ENCODE peak calls at places on chromosome 18, in seven cellular contexts. L is endothelial cell of umbilical vein, B is fibroblast of lung, K is SK-N-SH, N is HCT116, O is neural progenitor cell, I is PC-3. J is an unnamed sample.

GRCh38 chr18:75167759-75168211 is 41.2 kb downstream of the PTGR3 start:
- DNase-seq in L (no peak), B (peak; percentile 26), N (no peak), O (no peak), K (no peak), I (no peak), J (no peak)

GRCh38 chr18:76414936-76415621 is 80.0 kb downstream of the ZNF516 start:
- DNase-seq in L (no peak), K (no peak), N (no peak), O (no peak), I (no peak), B (no peak), J (no peak)

GRCh38 chr18:55078289-55078916 is 119.1 kb upstream of the CCDC68 start:
- DNase-seq in I (peak; percentile 41), O (no peak), N (no peak), B (peak; percentile 56), L (peak; percentile 26), K (no peak), J (no peak)

GRCh38 chr18:63216911-63217311 is 102.7 kb downstream of the BCL2 start:
- DNase-seq in K (no peak), I (peak; percentile 10), N (no peak), O (no peak), L (no peak), B (no peak), J (no peak)

GRCh38 chr18:63848159-63848558 is 39.3 kb upstream of the SERPINB2 start:
- DNase-seq in K (peak; percentile 22), I (peak; percentile 84), B (peak; percentile 58), L (peak; percentile 62), O (peak; percentile 66), N (peak; percentile 66), J (peak; percentile 43)

GRCh38 chr18:29501952-29502351 is 1325.0 kb upstream of the CDH2 start:
- DNase-seq in B (peak; percentile 72), O (no peak), K (no peak), I (peak; percentile 82), N (no peak), L (no peak), J (no peak)

GRCh38 chr18:57748770-57749603 is 54.1 kb downstream of the ATP8B1 start:
- DNase-seq in N (no peak), O (no peak), I (peak; percentile 76), B (peak; percentile 69), L (peak; percentile 47), K (no peak), J (no peak)

GRCh38 chr18:48753741-48754140 is 197.0 kb downstream of the SMAD7 start:
- DNase-seq in I (no peak), K (no peak), B (peak; percentile 41), N (no peak), O (no peak), L (no peak), J (no peak)

GRCh38 chr18:44079602-44080001 is 601.1 kb upstream of the SETBP1 start:
- DNase-seq in N (no peak), O (no peak), B (peak; percentile 96), L (peak; percentile 57), I (peak; percentile 57), K (no peak), J (no peak)

GRCh38 chr18:56684277-56684676 is 33.1 kb downstream of the WDR7 start:
- DNase-seq in I (no peak), N (no peak), K (no peak), L (no peak), O (no peak), B (no peak), J (no peak)

GRCh38 chr18:46213295-46213694 is 109.1 kb downstream of the HAUS1 start:
- DNase-seq in K (peak; percentile 17), O (no peak), L (peak; percentile 32), I (peak; percentile 6), N (peak; percentile 21), B (no peak), J (no peak)

GRCh38 chr18:73952296-73952946 is 195.2 kb downstream of the FBXO15 start:
- DNase-seq in K (no peak), I (peak; percentile 7), O (no peak), N (no peak), B (no peak), L (no peak), J (no peak)

GRCh38 chr18:69686861-69687260 is 260.8 kb downstream of the CD226 start:
- DNase-seq in I (no peak), N (no peak), O (no peak), L (no peak), K (no peak), B (no peak), J (no peak)

GRCh38 chr18:62717059-62717849 is 1.9 kb downstream of the PHLPP1 start:
- DNase-seq in O (no peak), N (peak; percentile 34), L (peak; percentile 58), B (peak; percentile 73), I (peak; percentile 85), K (peak; percentile 12), J (no peak)

GRCh38 chr18:37294951-37295350 is 270.6 kb downstream of the CELF4 start:
- DNase-seq in N (no peak), K (no peak), L (peak; percentile 5), O (peak; percentile 85), I (peak; percentile 2), B (no peak), J (peak; percentile 51)

GRCh38 chr18:46456691-46457090 is 200.3 kb downstream of the LOXHD1 start:
- DNase-seq in I (no peak), B (no peak), N (no peak), L (no peak), K (no peak), O (no peak), J (no peak)

GRCh38 chr18:3771121-3771971 is 321.4 kb downstream of the TGIF1 start:
- DNase-seq in I (peak; percentile 80), K (peak; percentile 86), B (peak; percentile 89), L (peak; percentile 93), N (peak; percentile 41), O (peak; percentile 87), J (peak; percentile 83)
- H3K27ac ChIP-seq in I (no peak overlapping the region), K (no peak overlapping the region), B (peak overlapping the region; percentile 79), L (peak overlapping the region; percentile 37), N (no peak overlapping the region), O (no peak overlapping the region), J (peak overlapping the region; percentile 66)

DNA sequence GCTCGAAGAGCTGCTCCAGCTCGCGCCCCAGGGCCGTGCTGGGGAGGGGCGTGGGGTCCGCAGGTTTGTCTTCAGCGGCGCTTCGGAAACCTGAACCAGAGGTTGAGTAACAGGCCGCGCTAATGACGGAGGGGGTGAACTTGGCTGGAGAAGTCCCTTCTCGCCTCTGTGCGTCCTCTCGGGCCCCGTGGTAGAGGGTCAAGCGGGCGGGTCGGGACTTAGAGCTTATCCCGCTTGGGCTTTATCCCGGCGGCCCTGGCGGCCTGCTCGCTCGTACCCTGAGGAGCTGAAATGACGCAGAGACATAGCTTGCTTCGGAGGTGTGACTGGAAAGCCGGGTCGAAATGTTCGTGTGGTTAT is 479 bp downstream of the RNMT start:
- DNase-seq in N (no peak), B (peak; percentile 61), O (peak; percentile 79), K (no peak), I (peak; percentile 40), L (no peak), J (no peak)
- H3K4me2 ChIP-seq in N (peak overlapping the region; percentile 89), B (peak overlapping the region; percentile 82), O (peak overlapping the region; percentile 95), K (peak overlapping the region; percentile 92), I (peak overlapping the region; percentile 93), L (peak overlapping the region; percentile 99), J (peak overlapping the region; percentile 86)

DNA sequence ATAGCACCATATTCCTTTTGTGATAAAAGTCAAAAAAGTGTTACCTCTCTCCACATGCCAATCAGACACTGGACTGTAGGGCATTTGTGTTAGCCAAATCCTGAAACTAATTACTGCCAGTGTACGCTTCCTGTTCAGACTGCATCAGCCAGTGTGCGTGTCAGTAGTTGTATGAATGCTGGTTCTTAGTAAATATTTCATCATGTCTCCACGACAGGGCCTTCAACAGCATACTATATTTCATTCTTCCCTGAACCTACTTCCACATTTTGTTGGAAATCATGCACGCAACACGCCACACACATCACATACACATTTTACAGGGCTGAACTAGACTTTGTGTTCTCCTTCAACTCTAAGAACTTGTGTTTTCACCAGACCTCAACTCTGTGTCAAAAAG is 77.5 kb downstream of the EPB41L3 start:
- DNase-seq in N (no peak), K (no peak), L (peak; percentile 50), I (no peak), B (no peak), O (no peak), J (no peak)
- H2AFZ ChIP-seq in N (no peak overlapping the region), K (no peak overlapping the region), L (peak overlapping the region; percentile 15), I (no peak overlapping the region), B (no peak overlapping the region), O (no peak overlapping the region), J (no peak overlapping the region)

DNA sequence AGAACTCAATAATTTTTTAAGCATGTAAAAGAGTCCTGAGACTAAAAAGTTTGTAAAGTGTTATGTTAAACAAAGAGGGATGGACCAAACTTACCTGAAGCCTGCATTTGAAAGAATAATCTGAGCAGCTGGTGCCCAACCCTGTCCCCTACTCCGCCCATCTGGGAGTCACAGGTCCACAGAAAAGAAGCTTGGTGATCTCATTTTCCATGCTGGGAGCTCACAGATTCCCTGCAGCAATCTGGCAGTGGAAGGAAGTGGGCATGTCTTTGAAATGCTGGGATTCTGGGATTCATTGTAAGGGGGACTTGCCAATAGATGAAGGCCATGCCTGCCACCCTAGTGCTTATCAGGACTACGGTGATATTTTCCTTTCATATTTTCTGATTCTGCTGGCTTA is 17.9 kb downstream of the CDH2 start:
- DNase-seq in I (peak; percentile 50), K (no peak), L (no peak), B (no peak), O (no peak), N (no peak), J (no peak)
- H3K27ac ChIP-seq in I (no peak overlapping the region), K (no peak overlapping the region), L (no peak overlapping the region), B (no peak overlapping the region), O (no peak overlapping the region), N (no peak overlapping the region), J (no peak overlapping the region)

GRCh38 chr18:78006006-78006802 is 756.6 kb downstream of the GALR1 start:
- DNase-seq in L (no peak), I (no peak), K (no peak), O (peak; percentile 6), N (no peak), B (no peak), J (no peak)

GRCh38 chr18:78010363-78010762 is 760.7 kb downstream of the GALR1 start:
- DNase-seq in B (no peak), N (no peak), O (no peak), I (no peak), K (no peak), L (no peak), J (no peak)

GRCh38 chr18:78006805-78007204 is 757.2 kb downstream of the GALR1 start:
- DNase-seq in L (no peak), N (no peak), B (no peak), O (peak; percentile 65), I (no peak), K (no peak), J (peak; percentile 46)
- H3K4me2 ChIP-seq in L (no peak overlapping the region), N (no peak overlapping the region), B (no peak overlapping the region), O (peak overlapping the region; percentile 59), I (no peak overlapping the region), K (no peak overlapping the region), J (no peak overlapping the region)

DNA sequence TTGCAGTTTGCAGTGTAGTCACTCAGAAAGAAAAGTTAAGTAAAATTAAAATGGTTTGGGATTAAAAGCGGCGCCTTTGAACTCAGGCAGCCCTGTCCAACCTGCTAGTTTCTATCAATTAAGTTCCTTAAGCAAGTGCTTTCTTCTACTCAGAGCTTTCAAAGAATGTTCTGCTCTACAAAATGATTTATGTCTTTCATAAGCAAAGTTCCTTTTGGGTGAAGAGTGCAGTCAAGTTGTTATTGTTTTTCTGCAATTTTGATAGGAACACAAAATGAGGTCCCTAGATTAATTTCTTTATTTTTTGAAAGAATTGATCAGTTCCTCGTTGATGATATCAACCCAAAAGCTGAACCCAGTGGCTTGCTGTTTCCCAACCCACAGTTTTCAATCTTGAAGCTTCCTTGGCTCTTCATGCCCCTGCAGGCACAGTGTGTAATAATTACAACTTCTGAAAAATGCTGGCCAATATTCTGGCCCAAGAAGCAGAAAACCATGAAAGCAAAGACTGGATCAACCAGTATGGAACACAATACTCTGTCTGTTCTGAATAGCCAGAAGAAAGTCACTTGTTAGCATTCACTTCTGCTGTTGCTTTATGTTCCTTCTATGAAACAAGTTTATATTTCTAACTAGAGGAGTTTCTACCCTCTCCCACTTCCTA is 89.1 kb downstream of the TGIF1 start:
- DNase-seq in K (no peak), O (no peak), L (no peak), I (peak; percentile 25), B (no peak), N (no peak), J (no peak)
- H2AFZ ChIP-seq in K (no peak overlapping the region), O (no peak overlapping the region), L (no peak overlapping the region), I (no peak overlapping the region), B (no peak overlapping the region), N (no peak overlapping the region), J (peak overlapping the region; percentile 5)